ENCODE peak calls at places on chromosome 12, in ten cellular contexts. H, N, Y, U, Q, J, S, R, D and F are unnamed samples.

GRCh38 chr12:110689002-110689600 is at the start of gene HVCN1:
- DNase-seq in N (peak), Y (peak), U (no peak), S (peak), D (peak), H (peak), J (no peak), R (no peak), Q (no peak), F (peak)

GRCh38 chr12:23415180-23415579 is 534.3 kb downstream of the SOX5 start:
- DNase-seq in Q (no peak), R (no peak), H (no peak), Y (no peak), U (no peak), S (no peak), D (no peak), J (no peak), N (no peak), F (no peak)

GRCh38 chr12:51683763-51684357 is 92.8 kb downstream of the SCN8A start:
- DNase-seq in N (no peak), S (no peak), Y (no peak), D (no peak), J (peak), R (no peak), H (no peak), Q (no peak), U (no peak), F (peak)

GRCh38 chr12:121218588-121219352 is 8.8 kb downstream of the P2RX4 start:
- DNase-seq in U (no peak), Q (no peak), S (no peak), D (no peak), H (no peak), J (no peak), Y (no peak), R (no peak), N (no peak), F (no peak)

GRCh38 chr12:94170690-94171594 is 22.6 kb downstream of the PLXNC1 start:
- DNase-seq in J (no peak), D (no peak), Y (no peak), H (no peak), N (no peak), R (no peak), Q (no peak), S (no peak), U (no peak), F (no peak)

GRCh38 chr12:122422769-122423257 is 344 bp upstream of the CLIP1 start:
- DNase-seq in Q (peak), H (peak), Y (peak), R (peak), S (no peak), U (no peak), N (no peak), J (peak), D (peak), F (peak)

GRCh38 chr12:108570743-108571603 is 8.6 kb downstream of the ISCU start:
- DNase-seq in J (peak), U (no peak), D (no peak), Q (no peak), N (no peak), H (no peak), R (no peak), Y (no peak), S (no peak), F (peak)

GRCh38 chr12:132788375-132789098 is 26.9 kb upstream of the ANKLE2 start:
- DNase-seq in D (no peak), U (no peak), Q (no peak), R (no peak), N (no peak), H (no peak), S (no peak), J (no peak), Y (no peak), F (no peak)

GRCh38 chr12:33205986-33206385 is 233.6 kb downstream of the SYT10 start:
- DNase-seq in D (no peak), Q (no peak), H (peak), N (no peak), Y (no peak), R (no peak), S (no peak), J (no peak), U (no peak), F (no peak)

GRCh38 chr12:13375583-13376413 is 179.3 kb downstream of the EMP1 start:
- DNase-seq in S (no peak), J (no peak), Y (no peak), N (no peak), Q (no peak), H (no peak), R (no peak), U (no peak), D (no peak), F (no peak)

GRCh38 chr12:26156996-26157395 is 32.2 kb upstream of the BHLHE41 start:
- DNase-seq in N (no peak), R (no peak), H (no peak), U (no peak), S (no peak), J (peak), Q (no peak), D (no peak), Y (no peak), F (no peak)

GRCh38 chr12:51910168-51910567 is 2.9 kb downstream of the ACVRL1 start:
- DNase-seq in S (no peak), N (no peak), J (no peak), R (no peak), D (no peak), H (no peak), Q (no peak), U (no peak), Y (no peak), F (peak)

GRCh38 chr12:40616383-40616900 is 75.8 kb upstream of the CNTN1 start:
- DNase-seq in Y (no peak), R (no peak), U (no peak), J (no peak), H (no peak), Q (no peak), N (no peak), D (no peak), S (no peak), F (no peak)

GRCh38 chr12:111406474-111407370 is 999 bp downstream of the SH2B3 start:
- DNase-seq in N (no peak), U (peak), J (no peak), Y (peak), S (peak), D (peak), R (no peak), H (no peak), Q (peak), F (peak)

GRCh38 chr12:57793920-57794319 is 11.3 kb downstream of the TSFM start:
- DNase-seq in D (no peak), U (no peak), R (no peak), S (no peak), Y (no peak), H (no peak), Q (no peak), J (no peak), N (no peak), F (peak)

GRCh38 chr12:76533331-76533730 is 26.2 kb downstream of the OSBPL8 start:
- DNase-seq in S (no peak), H (no peak), U (no peak), R (no peak), J (no peak), N (no peak), D (no peak), Y (no peak), Q (no peak), F (no peak)

GRCh38 chr12:76549131-76549530 is 10.4 kb downstream of the OSBPL8 start:
- DNase-seq in J (no peak), D (no peak), H (no peak), Y (no peak), N (no peak), Q (no peak), R (no peak), S (no peak), U (no peak), F (no peak)